ENCODE peak calls at places on chromosomes 13 and 19, in six cellular contexts. One of them, this sample, is unnamed.
A peak's percentile ranks its signal among the peaks of the same experiment; 100 is the strongest.

GRCh38 chr13:68714292-68714691 is 1393.3 kb upstream of the ATXN8OS start:
- DNase-seq in colonic mucosa: no peak
- DNase-seq in bronchial epithelial cell: no peak
- DNase-seq in endothelial cell of umbilical vein: no peak
- DNase-seq in uterus: no peak
- DNase-seq in HL-60: no peak
- DNase-seq in this sample: no peak

GRCh38 chr19:5536337-5536894 is 31.3 kb downstream of the TINCR start:
- DNase-seq in colonic mucosa: no peak
- DNase-seq in bronchial epithelial cell: peak; percentile 25
- DNase-seq in endothelial cell of umbilical vein: no peak
- DNase-seq in uterus: peak; percentile 20
- DNase-seq in HL-60: no peak
- DNase-seq in this sample: peak; percentile 62

GRCh38 chr19:40315812-40316475 is 30.8 kb upstream of the AKT2 start:
- DNase-seq in colonic mucosa: no peak
- DNase-seq in bronchial epithelial cell: no peak
- DNase-seq in endothelial cell of umbilical vein: no peak
- DNase-seq in uterus: no peak
- DNase-seq in HL-60: no peak
- DNase-seq in this sample: no peak

GRCh38 chr13:95553614-95554385 is 1.3 kb downstream of the CLDN10 start:
- DNase-seq in colonic mucosa: peak; percentile 21
- DNase-seq in bronchial epithelial cell: peak; percentile 23
- DNase-seq in endothelial cell of umbilical vein: no peak
- DNase-seq in uterus: no peak
- DNase-seq in HL-60: no peak
- DNase-seq in this sample: no peak

GRCh38 chr19:46784262-46785053 is 3.9 kb downstream of the SLC1A5 start:
- DNase-seq in colonic mucosa: peak; percentile 92
- DNase-seq in bronchial epithelial cell: peak; percentile 89
- DNase-seq in endothelial cell of umbilical vein: peak; percentile 74
- DNase-seq in uterus: peak; percentile 83
- DNase-seq in HL-60: peak; percentile 97
- DNase-seq in this sample: peak; percentile 94

GRCh38 chr13:36548129-36548528 is 115.8 kb downstream of the CCNA1 start:
- DNase-seq in colonic mucosa: no peak
- DNase-seq in bronchial epithelial cell: no peak
- DNase-seq in endothelial cell of umbilical vein: no peak
- DNase-seq in uterus: no peak
- DNase-seq in HL-60: no peak
- DNase-seq in this sample: no peak

GRCh38 chr13:77565635-77566034 is 30.1 kb downstream of the SCEL start:
- DNase-seq in colonic mucosa: no peak
- DNase-seq in bronchial epithelial cell: peak; percentile 55
- DNase-seq in endothelial cell of umbilical vein: peak; percentile 71
- DNase-seq in uterus: no peak
- DNase-seq in HL-60: no peak
- DNase-seq in this sample: no peak

GRCh38 chr19:17306285-17306714 is 628 bp downstream of the MRPL34 start:
- DNase-seq in colonic mucosa: no peak
- DNase-seq in bronchial epithelial cell: no peak
- DNase-seq in endothelial cell of umbilical vein: no peak
- DNase-seq in uterus: no peak
- DNase-seq in HL-60: no peak
- DNase-seq in this sample: no peak

GRCh38 chr13:42466609-42467008 is 107.3 kb upstream of the TNFSF11 start:
- DNase-seq in colonic mucosa: no peak
- DNase-seq in bronchial epithelial cell: no peak
- DNase-seq in endothelial cell of umbilical vein: no peak
- DNase-seq in uterus: no peak
- DNase-seq in HL-60: no peak
- DNase-seq in this sample: no peak

GRCh38 chr13:111853766-111854165 is 213.2 kb upstream of the SOX1 start:
- DNase-seq in colonic mucosa: no peak
- DNase-seq in bronchial epithelial cell: no peak
- DNase-seq in endothelial cell of umbilical vein: no peak
- DNase-seq in uterus: no peak
- DNase-seq in HL-60: no peak
- DNase-seq in this sample: no peak

GRCh38 chr13:113880651-113881611 is 17.1 kb upstream of the GAS6 start:
- DNase-seq in colonic mucosa: no peak
- DNase-seq in bronchial epithelial cell: peak; percentile 14
- DNase-seq in endothelial cell of umbilical vein: peak; percentile 67
- DNase-seq in uterus: no peak
- DNase-seq in HL-60: no peak
- DNase-seq in this sample: no peak

GRCh38 chr19:16066611-16067104 is 9.6 kb upstream of the TPM4 start:
- DNase-seq in colonic mucosa: peak; percentile 81
- DNase-seq in bronchial epithelial cell: peak; percentile 46
- DNase-seq in endothelial cell of umbilical vein: peak; percentile 86
- DNase-seq in uterus: no peak
- DNase-seq in HL-60: peak; percentile 82
- DNase-seq in this sample: peak; percentile 88

GRCh38 chr19:4867534-4868285 is at the start of gene PLIN3:
- DNase-seq in colonic mucosa: peak; percentile 98
- DNase-seq in bronchial epithelial cell: peak; percentile 80
- DNase-seq in endothelial cell of umbilical vein: peak; percentile 98
- DNase-seq in uterus: peak; percentile 96
- DNase-seq in HL-60: peak; percentile 95
- DNase-seq in this sample: peak; percentile 94

GRCh38 chr13:45325806-45326205 is 15.2 kb downstream of the TPT1 start:
- DNase-seq in colonic mucosa: no peak
- DNase-seq in bronchial epithelial cell: peak; percentile 93
- DNase-seq in endothelial cell of umbilical vein: peak; percentile 86
- DNase-seq in uterus: no peak
- DNase-seq in HL-60: peak; percentile 88
- DNase-seq in this sample: no peak

GRCh38 chr19:44447864-44448674 is at the start of gene ZNF229:
- DNase-seq in colonic mucosa: peak; percentile 94
- DNase-seq in bronchial epithelial cell: peak; percentile 91
- DNase-seq in endothelial cell of umbilical vein: peak; percentile 90
- DNase-seq in uterus: peak; percentile 72
- DNase-seq in HL-60: peak; percentile 98
- DNase-seq in this sample: peak; percentile 78

GRCh38 chr13:31556376-31556775 is 182.9 kb upstream of the RXFP2 start:
- DNase-seq in colonic mucosa: no peak
- DNase-seq in bronchial epithelial cell: no peak
- DNase-seq in endothelial cell of umbilical vein: no peak
- DNase-seq in uterus: no peak
- DNase-seq in HL-60: no peak
- DNase-seq in this sample: no peak

GRCh38 chr13:59744747-59745394 is 418.9 kb downstream of the DIAPH3 start:
- DNase-seq in colonic mucosa: no peak
- DNase-seq in bronchial epithelial cell: no peak
- DNase-seq in endothelial cell of umbilical vein: no peak
- DNase-seq in uterus: no peak
- DNase-seq in HL-60: no peak
- DNase-seq in this sample: no peak

GRCh38 chr13:36432106-36432544 is at the start of gene CCNA1:
- DNase-seq in colonic mucosa: peak; percentile 19
- DNase-seq in bronchial epithelial cell: no peak
- DNase-seq in endothelial cell of umbilical vein: no peak
- DNase-seq in uterus: peak; percentile 42
- DNase-seq in HL-60: peak; percentile 49
- DNase-seq in this sample: no peak

GRCh38 chr19:45954132-45954531 is 19.5 kb downstream of the NOVA2 start:
- DNase-seq in colonic mucosa: no peak
- DNase-seq in bronchial epithelial cell: no peak
- DNase-seq in endothelial cell of umbilical vein: no peak
- DNase-seq in uterus: no peak
- DNase-seq in HL-60: no peak
- DNase-seq in this sample: no peak

GRCh38 chr13:40585911-40586471 is 80.5 kb downstream of the FOXO1 start:
- DNase-seq in colonic mucosa: no peak
- DNase-seq in bronchial epithelial cell: peak; percentile 63
- DNase-seq in endothelial cell of umbilical vein: peak; percentile 85
- DNase-seq in uterus: no peak
- DNase-seq in HL-60: no peak
- DNase-seq in this sample: no peak

DNA sequence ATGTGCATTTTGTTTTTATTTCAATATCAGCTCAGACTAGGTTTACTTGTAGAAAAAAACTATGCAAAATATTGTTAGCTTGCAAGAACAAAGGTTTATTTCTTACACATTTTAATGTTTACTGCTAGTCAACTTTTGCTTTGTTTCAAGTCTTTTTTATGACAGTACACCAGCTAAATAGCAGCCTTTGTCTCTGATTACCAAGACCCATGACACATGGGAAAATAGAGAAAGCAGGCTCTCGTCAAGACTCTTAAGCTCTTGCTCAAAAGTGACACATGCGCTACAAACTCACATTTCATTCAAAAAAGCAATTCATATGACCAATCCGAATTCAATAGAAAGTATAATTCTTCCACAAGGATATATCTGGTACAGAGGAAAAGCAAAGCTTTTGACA is 642.3 kb upstream of the SLITRK1 start:
- DNase-seq in colonic mucosa: no peak
- DNase-seq in bronchial epithelial cell: no peak
- DNase-seq in endothelial cell of umbilical vein: no peak
- DNase-seq in uterus: no peak
- DNase-seq in HL-60: no peak
- DNase-seq in this sample: no peak
- TF ChIP-seq CTCF in colonic mucosa: no peak
- TF ChIP-seq CTCF in bronchial epithelial cell: no peak
- TF ChIP-seq CTCF in endothelial cell of umbilical vein: no peak
- TF ChIP-seq CTCF in uterus: no peak
- TF ChIP-seq CTCF in HL-60: no peak
- TF ChIP-seq CTCF in this sample: no peak

DNA sequence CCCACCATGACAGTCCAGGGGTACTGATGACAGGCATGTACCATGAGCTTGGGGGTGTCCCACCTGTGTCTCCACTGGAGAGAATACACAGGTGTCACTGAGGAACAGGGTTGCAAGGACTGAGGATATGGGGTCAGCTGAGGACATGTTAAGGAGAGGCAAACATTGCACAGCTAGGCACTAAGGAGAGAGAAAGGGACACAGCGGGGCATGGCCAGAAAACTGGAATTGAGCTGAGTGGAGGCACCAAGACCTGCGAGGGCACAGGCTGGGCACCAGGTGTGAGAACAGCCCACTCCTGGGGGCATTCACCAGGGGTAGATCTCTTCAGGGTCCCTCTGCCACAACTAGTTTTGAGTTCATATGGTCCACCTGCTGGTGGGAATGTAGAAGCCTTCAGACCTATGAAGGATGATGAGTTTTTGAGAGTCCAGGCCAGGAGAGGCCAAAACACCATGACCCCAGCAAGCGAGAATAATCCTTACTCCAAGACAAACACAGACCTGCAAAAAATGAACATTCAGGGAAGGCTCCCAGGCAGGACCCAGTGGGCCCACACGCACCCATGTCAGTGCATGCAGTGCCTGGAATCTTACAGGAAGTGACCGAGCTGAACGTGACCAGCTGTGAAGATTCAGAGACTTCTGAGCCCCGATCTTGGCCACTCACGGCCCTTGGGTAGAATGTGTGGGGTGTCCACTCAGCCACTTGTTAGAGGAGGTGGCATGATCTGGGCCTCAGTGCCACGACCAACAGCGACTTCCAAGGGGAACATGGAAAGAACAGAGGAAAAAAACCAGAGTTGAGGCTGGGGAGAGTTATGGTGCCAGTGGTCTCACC is 1.4 kb upstream of the ZNF584 start:
- DNase-seq in colonic mucosa: no peak
- DNase-seq in bronchial epithelial cell: peak; percentile 33
- DNase-seq in endothelial cell of umbilical vein: no peak
- DNase-seq in uterus: no peak
- DNase-seq in HL-60: peak; percentile 12
- DNase-seq in this sample: peak; percentile 27
- TF ChIP-seq CTCF in colonic mucosa: no peak
- TF ChIP-seq CTCF in bronchial epithelial cell: peak; percentile 61
- TF ChIP-seq CTCF in endothelial cell of umbilical vein: peak; percentile 16
- TF ChIP-seq CTCF in uterus: no peak
- TF ChIP-seq CTCF in HL-60: no peak
- TF ChIP-seq CTCF in this sample: peak; percentile 42

GRCh38 chr19:49817964-49818690 is at the start of gene MED25:
- DNase-seq in colonic mucosa: peak; percentile 88
- DNase-seq in bronchial epithelial cell: peak; percentile 71
- DNase-seq in endothelial cell of umbilical vein: peak; percentile 93
- DNase-seq in uterus: peak; percentile 87
- DNase-seq in HL-60: peak; percentile 83
- DNase-seq in this sample: peak; percentile 91
- TF ChIP-seq CTCF in colonic mucosa: no peak
- TF ChIP-seq CTCF in bronchial epithelial cell: peak; percentile 20
- TF ChIP-seq CTCF in endothelial cell of umbilical vein: peak; percentile 14
- TF ChIP-seq CTCF in uterus: peak; percentile 74
- TF ChIP-seq CTCF in HL-60: no peak
- TF ChIP-seq CTCF in this sample: no peak

GRCh38 chr19:13804830-13805683 is 9.8 kb downstream of the ZSWIM4 start:
- DNase-seq in colonic mucosa: no peak
- DNase-seq in bronchial epithelial cell: no peak
- DNase-seq in endothelial cell of umbilical vein: no peak
- DNase-seq in uterus: no peak
- DNase-seq in HL-60: peak; percentile 18
- DNase-seq in this sample: no peak
- TF ChIP-seq CTCF in colonic mucosa: no peak
- TF ChIP-seq CTCF in bronchial epithelial cell: peak; percentile 7
- TF ChIP-seq CTCF in endothelial cell of umbilical vein: peak; percentile 35
- TF ChIP-seq CTCF in uterus: peak; percentile 58
- TF ChIP-seq CTCF in HL-60: no peak
- TF ChIP-seq CTCF in this sample: no peak

GRCh38 chr13:86569119-86569518 is 769.9 kb upstream of the SLITRK6 start:
- DNase-seq in colonic mucosa: no peak
- DNase-seq in bronchial epithelial cell: no peak
- DNase-seq in endothelial cell of umbilical vein: no peak
- DNase-seq in uterus: no peak
- DNase-seq in HL-60: no peak
- DNase-seq in this sample: no peak

GRCh38 chr13:86562876-86563275 is 763.7 kb upstream of the SLITRK6 start:
- DNase-seq in colonic mucosa: no peak
- DNase-seq in bronchial epithelial cell: no peak
- DNase-seq in endothelial cell of umbilical vein: no peak
- DNase-seq in uterus: no peak
- DNase-seq in HL-60: no peak
- DNase-seq in this sample: no peak

GRCh38 chr13:86569974-86570373 is 770.8 kb upstream of the SLITRK6 start:
- DNase-seq in colonic mucosa: no peak
- DNase-seq in bronchial epithelial cell: peak; percentile 73
- DNase-seq in endothelial cell of umbilical vein: no peak
- DNase-seq in uterus: no peak
- DNase-seq in HL-60: no peak
- DNase-seq in this sample: no peak

GRCh38 chr13:86563308-86563707 is 764.1 kb upstream of the SLITRK6 start:
- DNase-seq in colonic mucosa: no peak
- DNase-seq in bronchial epithelial cell: peak; percentile 80
- DNase-seq in endothelial cell of umbilical vein: peak; percentile 1
- DNase-seq in uterus: no peak
- DNase-seq in HL-60: no peak
- DNase-seq in this sample: no peak

DNA sequence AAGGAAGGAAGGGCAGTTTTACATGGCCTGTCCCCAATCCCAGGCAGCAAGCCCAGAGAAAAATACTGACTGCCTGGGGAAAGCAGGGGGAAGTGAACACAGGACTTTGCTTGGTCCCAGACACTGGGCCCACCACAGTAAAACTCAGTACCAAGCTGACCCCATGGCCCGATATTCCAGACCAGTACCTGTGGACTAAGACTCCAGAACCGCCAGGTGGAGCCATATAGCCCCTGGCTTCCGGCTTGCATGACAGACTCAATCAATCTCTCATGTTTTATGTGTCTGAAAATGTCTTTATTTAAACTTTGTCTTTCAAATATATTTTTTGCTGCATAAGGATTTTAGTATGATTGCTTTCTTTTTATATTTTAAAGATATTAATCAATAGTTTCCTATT is 767.9 kb upstream of the SLITRK6 start:
- DNase-seq in colonic mucosa: no peak
- DNase-seq in bronchial epithelial cell: no peak
- DNase-seq in endothelial cell of umbilical vein: no peak
- DNase-seq in uterus: no peak
- DNase-seq in HL-60: no peak
- DNase-seq in this sample: no peak
- TF ChIP-seq CTCF in colonic mucosa: no peak
- TF ChIP-seq CTCF in bronchial epithelial cell: peak; percentile 16
- TF ChIP-seq CTCF in endothelial cell of umbilical vein: no peak
- TF ChIP-seq CTCF in uterus: no peak
- TF ChIP-seq CTCF in HL-60: no peak
- TF ChIP-seq CTCF in this sample: no peak